ENCODE peak calls at places on chromosomes 2 and 18, in six cellular contexts. F, O, N, Z, L and V are unnamed samples.

GRCh38 chr2:101431486-101431885 is 43.4 kb downstream of the RFX8 start:
- DNase-seq in F (no peak), O (no peak), N (no peak), Z (no peak), L (no peak), V (no peak)

GRCh38 chr18:70228546-70228945 is 23.1 kb upstream of the RTTN start:
- DNase-seq in F (no peak), O (no peak), N (no peak), Z (no peak), L (no peak), V (no peak)

GRCh38 chr2:9975328-9975727 is 23.8 kb downstream of the GRHL1 start:
- DNase-seq in F (no peak), O (no peak), N (no peak), Z (peak; percentile 64), L (no peak), V (no peak)

GRCh38 chr18:52376104-52376503 is 36.1 kb downstream of the DCC start:
- DNase-seq in F (no peak), O (no peak), N (no peak), Z (no peak), L (no peak), V (no peak)

GRCh38 chr2:178006710-178007109 is 65.9 kb downstream of the PDE11A start:
- DNase-seq in F (no peak), O (no peak), N (no peak), Z (no peak), L (no peak), V (no peak)

GRCh38 chr2:63186331-63186730 is 135.7 kb downstream of the OTX1 start:
- DNase-seq in F (no peak), O (no peak), N (no peak), Z (no peak), L (no peak), V (no peak)

GRCh38 chr2:230925879-230926765 is 1.1 kb upstream of the GPR55 start:
- DNase-seq in F (no peak), O (no peak), N (peak; percentile 3), Z (peak; percentile 29), L (no peak), V (no peak)

GRCh38 chr2:218821605-218822211 is 9.9 kb downstream of the PRKAG3 start:
- DNase-seq in F (no peak), O (no peak), N (no peak), Z (peak; percentile 33), L (no peak), V (no peak)

GRCh38 chr2:229930656-229931055 is 8.4 kb downstream of the FBXO36 start:
- DNase-seq in F (no peak), O (no peak), N (no peak), Z (peak; percentile 16), L (no peak), V (no peak)

GRCh38 chr18:76374330-76375281 is 120.4 kb downstream of the ZNF516 start:
- DNase-seq in F (no peak), O (no peak), N (no peak), Z (no peak), L (no peak), V (no peak)

GRCh38 chr2:71471276-71471675 is 17.9 kb downstream of the DYSF start:
- DNase-seq in F (no peak), O (no peak), N (no peak), Z (no peak), L (no peak), V (peak; percentile 41)

GRCh38 chr2:79723830-79724229 is 211.0 kb downstream of the CTNNA2 start:
- DNase-seq in F (no peak), O (no peak), N (no peak), Z (no peak), L (no peak), V (peak; percentile 97)

GRCh38 chr2:52456759-52457377 is 1310.7 kb upstream of the CHAC2 start:
- DNase-seq in F (no peak), O (no peak), N (no peak), Z (no peak), L (no peak), V (no peak)

GRCh38 chr2:120809151-120809550 is 73.5 kb downstream of the GLI2 start:
- DNase-seq in F (no peak), O (no peak), N (no peak), Z (no peak), L (no peak), V (no peak)

GRCh38 chr18:11998182-11998581 is 16.9 kb downstream of the IMPA2 start:
- DNase-seq in F (no peak), O (no peak), N (no peak), Z (peak; percentile 29), L (no peak), V (no peak)

GRCh38 chr2:226839960-226840359 is 4.1 kb downstream of the RHBDD1 start:
- DNase-seq in F (no peak), O (no peak), N (no peak), Z (no peak), L (no peak), V (no peak)

GRCh38 chr2:192148620-192149321 is 46.0 kb downstream of the TMEFF2 start:
- DNase-seq in F (no peak), O (no peak), N (no peak), Z (no peak), L (no peak), V (no peak)

GRCh38 chr2:95277246-95277906 is 3.1 kb downstream of the PROM2 start:
- DNase-seq in F (peak; percentile 31), O (peak; percentile 45), N (no peak), Z (peak; percentile 53), L (no peak), V (no peak)

GRCh38 chr2:50401772-50402653 is 629.9 kb downstream of the NRXN1 start:
- DNase-seq in F (no peak), O (peak; percentile 43), N (peak; percentile 16), Z (no peak), L (peak; percentile 80), V (peak; percentile 9)

GRCh38 chr2:12839339-12839738 is 122.6 kb downstream of the TRIB2 start:
- DNase-seq in F (no peak), O (no peak), N (no peak), Z (no peak), L (no peak), V (no peak)

GRCh38 chr2:191635333-191636234 is 42.4 kb upstream of the NABP1 start:
- DNase-seq in F (no peak), O (no peak), N (no peak), Z (no peak), L (no peak), V (peak; percentile 80)

GRCh38 chr2:6968319-6969100 is 51.3 kb downstream of the RNF144A start:
- DNase-seq in F (peak; percentile 70), O (no peak), N (no peak), Z (no peak), L (no peak), V (no peak)

GRCh38 chr2:238813109-238813508 is 34.8 kb upstream of the TWIST2 start:
- DNase-seq in F (no peak), O (no peak), N (no peak), Z (no peak), L (no peak), V (no peak)

GRCh38 chr2:238816296-238816695 is 31.6 kb upstream of the TWIST2 start:
- DNase-seq in F (no peak), O (no peak), N (no peak), Z (no peak), L (no peak), V (no peak)

GRCh38 chr2:238811765-238812164 is 36.1 kb upstream of the TWIST2 start:
- DNase-seq in F (no peak), O (no peak), N (no peak), Z (no peak), L (no peak), V (no peak)

GRCh38 chr2:238817382-238817781 is 30.5 kb upstream of the TWIST2 start:
- DNase-seq in F (no peak), O (no peak), N (no peak), Z (no peak), L (no peak), V (no peak)

DNA sequence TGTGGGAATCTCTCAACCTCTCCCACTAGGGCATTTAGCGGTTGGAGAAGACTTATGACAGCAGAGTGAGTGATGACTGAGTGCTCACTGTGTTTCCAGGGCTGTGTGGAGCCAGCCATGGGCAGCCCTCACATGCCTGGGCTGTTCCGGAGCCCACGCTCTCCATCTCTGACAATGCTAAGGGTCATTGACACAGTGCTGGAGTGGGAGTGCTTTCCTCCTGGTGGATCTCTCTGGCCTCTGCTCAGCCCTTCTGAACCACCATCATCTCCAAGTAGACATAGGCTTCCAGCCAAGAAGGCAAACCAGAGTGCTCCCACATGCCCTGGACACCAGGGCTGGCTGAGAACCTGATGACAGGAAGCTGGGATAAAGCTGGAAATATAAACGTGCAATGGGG is 33.1 kb upstream of the TWIST2 start:
- DNase-seq in F (no peak), O (no peak), N (no peak), Z (no peak), L (no peak), V (no peak)
- H3K27me3 ChIP-seq in F (peaks cover 29% of the 10 kb centered on the region), O (peaks cover 5% of the 10 kb centered on the region), N (no peaks in the 10 kb centered on the region), Z (peaks cover 14% of the 10 kb centered on the region), L (peaks cover 6% of the 10 kb centered on the region), V (no peaks in the 10 kb centered on the region)

DNA sequence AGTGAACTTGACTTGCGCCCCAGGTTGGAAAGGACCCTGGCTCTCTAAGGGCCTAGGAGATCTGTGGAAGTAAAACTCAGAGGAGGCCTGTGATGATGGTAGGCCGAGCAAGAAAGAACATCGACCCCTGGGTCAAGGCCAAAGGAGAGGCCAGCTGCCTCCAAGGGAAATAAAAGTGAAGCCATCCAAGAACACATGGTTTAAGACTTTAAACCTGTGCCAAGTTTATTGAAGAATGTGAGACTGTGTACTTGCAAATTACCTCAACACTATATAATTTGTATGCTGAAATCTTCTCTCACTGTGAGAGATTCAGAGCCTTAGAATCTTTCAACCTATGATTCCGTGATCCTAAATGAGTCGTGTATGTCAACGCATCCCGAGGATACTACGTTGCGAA is 40.7 kb upstream of the COBLL1 start:
- DNase-seq in F (no peak), O (no peak), N (no peak), Z (no peak), L (no peak), V (no peak)
- H3K27me3 ChIP-seq in F (no peaks in the 10 kb centered on the region), O (no peaks in the 10 kb centered on the region), N (no peaks in the 10 kb centered on the region), Z (no peaks in the 10 kb centered on the region), L (no peaks in the 10 kb centered on the region), V (no peaks in the 10 kb centered on the region)

GRCh38 chr2:73202156-73203054 is at the start of gene NOTO:
- DNase-seq in F (no peak), O (no peak), N (no peak), Z (no peak), L (no peak), V (no peak)
- H3K27me3 ChIP-seq in F (peaks cover 66% of the 10 kb centered on the region), O (peaks cover 40% of the 10 kb centered on the region), N (no peaks in the 10 kb centered on the region), Z (peaks cover 64% of the 10 kb centered on the region), L (peaks cover 39% of the 10 kb centered on the region), V (peaks cover 37% of the 10 kb centered on the region)

DNA sequence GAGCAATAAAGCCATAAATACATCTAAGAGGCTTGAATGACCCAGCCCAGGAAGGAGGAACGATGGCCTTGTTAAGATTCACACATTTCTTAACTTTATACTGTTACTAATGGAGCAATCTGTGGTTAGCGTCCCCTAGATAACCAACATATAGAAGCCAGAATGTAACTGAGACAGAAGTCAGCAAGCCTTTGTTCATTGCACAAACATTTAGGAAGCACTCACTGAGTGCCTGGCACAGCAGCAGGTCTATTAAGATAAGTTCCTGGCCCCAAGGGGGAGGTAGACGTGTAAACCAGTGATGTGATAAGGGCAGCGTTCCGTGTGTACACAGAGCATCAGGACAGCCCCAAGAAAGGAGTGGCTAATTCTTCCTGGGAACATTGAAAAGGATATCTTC is 63.6 kb upstream of the ATL2 start:
- DNase-seq in F (no peak), O (peak; percentile 74), N (no peak), Z (no peak), L (no peak), V (no peak)
- H3K27me3 ChIP-seq in F (no peaks in the 10 kb centered on the region), O (peaks cover 17% of the 10 kb centered on the region), N (no peaks in the 10 kb centered on the region), Z (no peaks in the 10 kb centered on the region), L (no peaks in the 10 kb centered on the region), V (no peaks in the 10 kb centered on the region)